ENCODE peak calls at places on chromosome 19, in six cellular contexts. One of them, this sample, is unnamed.

GRCh38 chr19:47613165-47614146 is 4.5 kb downstream of the BICRA start:
- DNase-seq in HAP-1: no peak
- DNase-seq in pancreas: no peak
- DNase-seq in CD8-positive, alpha-beta T cell: no peak
- DNase-seq in GM23248: peak; percentile 88
- DNase-seq in astrocyte of the spinal cord: peak; percentile 78
- DNase-seq in this sample: no peak

GRCh38 chr19:22945560-22945959 is 57.4 kb downstream of the ZNF728 start:
- DNase-seq in HAP-1: no peak
- DNase-seq in astrocyte of the spinal cord: peak; percentile 16
- DNase-seq in GM23248: peak; percentile 14
- DNase-seq in pancreas: no peak
- DNase-seq in CD8-positive, alpha-beta T cell: no peak
- DNase-seq in this sample: no peak

GRCh38 chr19:45446295-45446694 is 21.5 kb upstream of the FOSB start:
- DNase-seq in pancreas: no peak
- DNase-seq in HAP-1: no peak
- DNase-seq in GM23248: peak; percentile 66
- DNase-seq in CD8-positive, alpha-beta T cell: no peak
- DNase-seq in astrocyte of the spinal cord: peak; percentile 53
- DNase-seq in this sample: no peak

GRCh38 chr19:38228005-38228377 is 4.0 kb upstream of the DPF1 start:
- DNase-seq in HAP-1: peak; percentile 62
- DNase-seq in pancreas: no peak
- DNase-seq in GM23248: no peak
- DNase-seq in CD8-positive, alpha-beta T cell: no peak
- DNase-seq in astrocyte of the spinal cord: no peak
- DNase-seq in this sample: no peak

GRCh38 chr19:54373781-54374266 is 9.1 kb upstream of the LAIR1 start:
- DNase-seq in astrocyte of the spinal cord: no peak
- DNase-seq in pancreas: no peak
- DNase-seq in HAP-1: no peak
- DNase-seq in CD8-positive, alpha-beta T cell: no peak
- DNase-seq in GM23248: no peak
- DNase-seq in this sample: peak; percentile 73

GRCh38 chr19:41217741-41218140 is 1.3 kb upstream of the AXL start:
- DNase-seq in CD8-positive, alpha-beta T cell: no peak
- DNase-seq in HAP-1: no peak
- DNase-seq in GM23248: peak; percentile 26
- DNase-seq in pancreas: no peak
- DNase-seq in astrocyte of the spinal cord: no peak
- DNase-seq in this sample: no peak

GRCh38 chr19:5339950-5340636 is 519 bp downstream of the PTPRS start:
- DNase-seq in HAP-1: peak; percentile 8
- DNase-seq in pancreas: no peak
- DNase-seq in GM23248: peak; percentile 56
- DNase-seq in CD8-positive, alpha-beta T cell: no peak
- DNase-seq in astrocyte of the spinal cord: no peak
- DNase-seq in this sample: no peak

GRCh38 chr19:17830567-17831418 is 9.5 kb upstream of the INSL3 start:
- DNase-seq in HAP-1: no peak
- DNase-seq in GM23248: peak; percentile 73
- DNase-seq in astrocyte of the spinal cord: peak; percentile 69
- DNase-seq in CD8-positive, alpha-beta T cell: peak; percentile 33
- DNase-seq in pancreas: peak; percentile 93
- DNase-seq in this sample: peak; percentile 56

GRCh38 chr19:48874309-48875135 is 2.3 kb downstream of the PPP1R15A start:
- DNase-seq in CD8-positive, alpha-beta T cell: peak; percentile 13
- DNase-seq in pancreas: peak; percentile 49
- DNase-seq in GM23248: peak; percentile 82
- DNase-seq in astrocyte of the spinal cord: peak; percentile 47
- DNase-seq in HAP-1: no peak
- DNase-seq in this sample: no peak

GRCh38 chr19:42068361-42068755 is 1.6 kb downstream of the GRIK5 start:
- DNase-seq in pancreas: no peak
- DNase-seq in astrocyte of the spinal cord: no peak
- DNase-seq in CD8-positive, alpha-beta T cell: no peak
- DNase-seq in GM23248: no peak
- DNase-seq in HAP-1: no peak
- DNase-seq in this sample: no peak

GRCh38 chr19:39506944-39507714 is 7.8 kb upstream of the SELENOV start:
- DNase-seq in astrocyte of the spinal cord: peak; percentile 68
- DNase-seq in GM23248: peak; percentile 79
- DNase-seq in CD8-positive, alpha-beta T cell: peak; percentile 39
- DNase-seq in pancreas: no peak
- DNase-seq in HAP-1: peak; percentile 78
- DNase-seq in this sample: no peak

GRCh38 chr19:7784856-7785255 is 21.8 kb downstream of the CLEC4M start:
- DNase-seq in CD8-positive, alpha-beta T cell: no peak
- DNase-seq in GM23248: no peak
- DNase-seq in pancreas: no peak
- DNase-seq in astrocyte of the spinal cord: no peak
- DNase-seq in HAP-1: no peak
- DNase-seq in this sample: no peak

GRCh38 chr19:17469371-17470203 is 737 bp upstream of the SLC27A1 start:
- DNase-seq in CD8-positive, alpha-beta T cell: peak; percentile 91
- DNase-seq in GM23248: peak; percentile 99
- DNase-seq in pancreas: peak; percentile 99
- DNase-seq in astrocyte of the spinal cord: peak; percentile 96
- DNase-seq in HAP-1: peak; percentile 91
- DNase-seq in this sample: peak; percentile 98

GRCh38 chr19:37931941-37932655 is 25.1 kb downstream of the SIPA1L3 start:
- DNase-seq in HAP-1: peak; percentile 71
- DNase-seq in astrocyte of the spinal cord: peak; percentile 78
- DNase-seq in GM23248: peak; percentile 76
- DNase-seq in pancreas: peak; percentile 94
- DNase-seq in CD8-positive, alpha-beta T cell: no peak
- DNase-seq in this sample: peak; percentile 94

GRCh38 chr19:17721821-17722220 is 2.5 kb downstream of the MAP1S start:
- DNase-seq in astrocyte of the spinal cord: no peak
- DNase-seq in pancreas: no peak
- DNase-seq in GM23248: peak; percentile 95
- DNase-seq in HAP-1: no peak
- DNase-seq in CD8-positive, alpha-beta T cell: no peak
- DNase-seq in this sample: peak; percentile 88

GRCh38 chr19:45347570-45348366 is 7.2 kb downstream of the KLC3 start:
- DNase-seq in HAP-1: no peak
- DNase-seq in astrocyte of the spinal cord: no peak
- DNase-seq in pancreas: no peak
- DNase-seq in GM23248: no peak
- DNase-seq in CD8-positive, alpha-beta T cell: no peak
- DNase-seq in this sample: no peak

GRCh38 chr19:11233073-11233472 is 6.3 kb upstream of the ANGPTL8 start:
- DNase-seq in HAP-1: no peak
- DNase-seq in CD8-positive, alpha-beta T cell: no peak
- DNase-seq in astrocyte of the spinal cord: no peak
- DNase-seq in GM23248: no peak
- DNase-seq in pancreas: no peak
- DNase-seq in this sample: no peak

GRCh38 chr19:46924874-46925547 is 64.2 kb downstream of the ARHGAP35 start:
- DNase-seq in GM23248: peak; percentile 79
- DNase-seq in astrocyte of the spinal cord: no peak
- DNase-seq in CD8-positive, alpha-beta T cell: peak; percentile 17
- DNase-seq in HAP-1: no peak
- DNase-seq in pancreas: no peak
- DNase-seq in this sample: no peak

GRCh38 chr19:57282011-57282636 is 1.8 kb downstream of the ZNF460 start:
- DNase-seq in GM23248: no peak
- DNase-seq in astrocyte of the spinal cord: no peak
- DNase-seq in pancreas: no peak
- DNase-seq in CD8-positive, alpha-beta T cell: no peak
- DNase-seq in HAP-1: no peak
- DNase-seq in this sample: no peak

DNA sequence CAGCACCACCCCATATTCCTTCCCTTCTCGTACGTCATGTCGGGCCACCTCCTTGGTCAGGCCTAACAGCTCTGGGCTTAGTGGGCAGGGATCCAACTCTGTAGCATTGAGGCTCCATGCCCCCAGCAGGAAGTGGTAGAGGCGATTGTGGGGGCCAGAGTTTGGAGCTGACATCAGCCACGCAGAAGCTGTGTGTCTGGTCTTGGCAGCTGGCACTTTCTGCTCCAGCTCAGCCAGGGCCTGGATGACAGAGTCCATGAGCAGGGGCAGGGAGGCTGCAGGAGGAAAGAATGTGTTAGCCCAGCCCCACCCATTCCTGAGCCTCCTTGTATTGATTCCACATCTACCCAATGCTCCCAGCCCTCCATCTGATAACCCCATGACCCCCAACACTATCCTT is 3.0 kb downstream of the PGLYRP2 start:
- DNase-seq in HAP-1: no peak
- DNase-seq in GM23248: no peak
- DNase-seq in CD8-positive, alpha-beta T cell: no peak
- DNase-seq in astrocyte of the spinal cord: no peak
- DNase-seq in pancreas: no peak
- DNase-seq in this sample: no peak
- H3K4me3 ChIP-seq in HAP-1: no peak overlapping the region
- H3K4me3 ChIP-seq in GM23248: no peak overlapping the region
- H3K4me3 ChIP-seq in CD8-positive, alpha-beta T cell: no peak overlapping the region
- H3K4me3 ChIP-seq in astrocyte of the spinal cord: no peak overlapping the region
- H3K4me3 ChIP-seq in pancreas: no peak overlapping the region
- H3K4me3 ChIP-seq in this sample: no peak overlapping the region

DNA sequence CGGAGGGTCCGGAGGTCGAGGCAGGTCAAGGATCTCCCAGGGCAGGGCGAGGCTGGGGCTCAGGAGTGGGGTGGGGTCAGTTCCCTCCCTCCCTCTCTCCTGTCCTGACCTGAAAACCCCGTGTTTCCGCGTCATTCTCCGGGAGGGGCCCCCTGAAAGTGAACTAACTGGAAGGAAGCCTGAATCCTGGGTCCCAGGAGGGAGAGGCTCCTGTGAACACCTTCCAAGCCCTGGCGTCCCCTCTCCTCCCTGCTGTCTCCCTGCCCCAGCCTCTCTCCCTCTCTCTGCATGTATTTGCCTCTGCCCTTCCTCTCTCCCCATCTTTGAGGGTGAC is 741 bp upstream of the CADM4 start:
- DNase-seq in pancreas: no peak
- DNase-seq in astrocyte of the spinal cord: no peak
- DNase-seq in CD8-positive, alpha-beta T cell: no peak
- DNase-seq in HAP-1: no peak
- DNase-seq in GM23248: no peak
- DNase-seq in this sample: no peak
- H3K4me3 ChIP-seq in pancreas: peak overlapping the region; percentile 52
- H3K4me3 ChIP-seq in astrocyte of the spinal cord: peak overlapping the region; percentile 45
- H3K4me3 ChIP-seq in CD8-positive, alpha-beta T cell: peak overlapping the region; percentile 62
- H3K4me3 ChIP-seq in HAP-1: peak overlapping the region; percentile 41
- H3K4me3 ChIP-seq in GM23248: no peak overlapping the region
- H3K4me3 ChIP-seq in this sample: peak overlapping the region; percentile 54

DNA sequence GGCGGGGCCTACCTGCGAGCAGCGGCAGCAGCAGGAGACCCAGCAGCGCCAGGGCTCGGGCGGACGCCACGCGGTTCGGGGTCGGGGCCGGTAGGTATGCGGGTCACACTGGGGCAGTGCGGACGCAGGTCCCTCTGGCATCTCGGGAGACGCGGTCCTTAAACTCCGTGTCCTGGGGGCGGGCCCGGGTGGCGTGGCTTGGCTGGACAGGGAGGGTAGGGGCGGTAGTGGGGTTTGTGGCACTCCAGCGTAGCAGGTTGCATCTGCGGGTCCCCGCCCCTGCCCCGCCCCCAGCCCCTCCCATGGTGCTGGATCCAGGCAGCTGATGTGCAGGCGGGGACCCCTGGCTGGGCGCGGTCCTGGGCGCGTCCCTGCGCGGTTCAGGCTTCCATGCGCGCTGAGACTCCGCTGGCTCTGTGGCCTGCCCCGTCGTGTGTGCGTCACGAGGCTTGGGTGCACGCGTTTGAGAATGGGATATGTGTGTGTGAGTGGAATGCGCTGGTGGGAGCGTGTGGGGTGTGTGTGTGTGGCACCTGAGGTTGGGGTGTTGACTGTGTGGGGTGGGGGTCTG is 96.1 kb downstream of the WTIP start:
- DNase-seq in CD8-positive, alpha-beta T cell: no peak
- DNase-seq in HAP-1: no peak
- DNase-seq in pancreas: peak; percentile 72
- DNase-seq in astrocyte of the spinal cord: no peak
- DNase-seq in GM23248: peak; percentile 13
- DNase-seq in this sample: no peak
- H3K4me3 ChIP-seq in CD8-positive, alpha-beta T cell: no peak overlapping the region
- H3K4me3 ChIP-seq in HAP-1: no peak overlapping the region
- H3K4me3 ChIP-seq in pancreas: no peak overlapping the region
- H3K4me3 ChIP-seq in astrocyte of the spinal cord: no peak overlapping the region
- H3K4me3 ChIP-seq in GM23248: no peak overlapping the region
- H3K4me3 ChIP-seq in this sample: no peak overlapping the region

GRCh38 chr19:10187315-10187714 is 7.4 kb downstream of the DNMT1 start:
- DNase-seq in GM23248: no peak
- DNase-seq in astrocyte of the spinal cord: no peak
- DNase-seq in CD8-positive, alpha-beta T cell: no peak
- DNase-seq in pancreas: no peak
- DNase-seq in HAP-1: no peak
- DNase-seq in this sample: no peak
- H3K4me3 ChIP-seq in GM23248: no peak overlapping the region
- H3K4me3 ChIP-seq in astrocyte of the spinal cord: no peak overlapping the region
- H3K4me3 ChIP-seq in CD8-positive, alpha-beta T cell: no peak overlapping the region
- H3K4me3 ChIP-seq in pancreas: no peak overlapping the region
- H3K4me3 ChIP-seq in HAP-1: no peak overlapping the region
- H3K4me3 ChIP-seq in this sample: no peak overlapping the region

GRCh38 chr19:12521996-12522395 is 29.3 kb downstream of the ZNF564 start:
- DNase-seq in GM23248: no peak
- DNase-seq in HAP-1: no peak
- DNase-seq in pancreas: no peak
- DNase-seq in CD8-positive, alpha-beta T cell: no peak
- DNase-seq in astrocyte of the spinal cord: no peak
- DNase-seq in this sample: no peak
- H3K4me3 ChIP-seq in GM23248: no peak overlapping the region
- H3K4me3 ChIP-seq in HAP-1: no peak overlapping the region
- H3K4me3 ChIP-seq in pancreas: no peak overlapping the region
- H3K4me3 ChIP-seq in CD8-positive, alpha-beta T cell: no peak overlapping the region
- H3K4me3 ChIP-seq in astrocyte of the spinal cord: no peak overlapping the region
- H3K4me3 ChIP-seq in this sample: no peak overlapping the region

GRCh38 chr19:32022946-32023832 is 322.2 kb upstream of the ZNF507 start:
- DNase-seq in pancreas: no peak
- DNase-seq in HAP-1: no peak
- DNase-seq in CD8-positive, alpha-beta T cell: no peak
- DNase-seq in astrocyte of the spinal cord: no peak
- DNase-seq in GM23248: no peak
- DNase-seq in this sample: no peak
- H3K4me3 ChIP-seq in pancreas: no peak overlapping the region
- H3K4me3 ChIP-seq in HAP-1: no peak overlapping the region
- H3K4me3 ChIP-seq in CD8-positive, alpha-beta T cell: no peak overlapping the region
- H3K4me3 ChIP-seq in astrocyte of the spinal cord: no peak overlapping the region
- H3K4me3 ChIP-seq in GM23248: no peak overlapping the region
- H3K4me3 ChIP-seq in this sample: no peak overlapping the region